ENCODE peak calls at places on chromosomes 13 and 19, in eight cellular contexts. One of them, this sample, is unnamed.

GRCh38 chr19:29255912-29256311 is 43.0 kb upstream of the UQCRFS1 start:
- DNase-seq in AG04450: no peak
- DNase-seq in germinal center: no peak
- DNase-seq in stimulated activated CD4-positive, alpha-beta T cell treated with anti-CD3 and anti-CD28 coated beads, TNF-alpha, amount 100 ng/mL, for 4 hours: no peak
- DNase-seq in SIG-M5: no peak
- DNase-seq in hypothalamus: no peak
- DNase-seq in nephron progenitor cell: no peak
- DNase-seq in activated CD4-positive, CD25-positive, alpha-beta regulatory T cell treated with anti-CD3 and anti-CD28 coated beads, Interleukin-2, amount 50 U/mL, for 72 hours: no peak
- DNase-seq in this sample: no peak

GRCh38 chr19:1935484-1936208 is 5.3 kb upstream of the CSNK1G2 start:
- DNase-seq in AG04450: no peak
- DNase-seq in germinal center: peak; percentile 31
- DNase-seq in stimulated activated CD4-positive, alpha-beta T cell treated with anti-CD3 and anti-CD28 coated beads, TNF-alpha, amount 100 ng/mL, for 4 hours: no peak
- DNase-seq in SIG-M5: no peak
- DNase-seq in hypothalamus: peak; percentile 41
- DNase-seq in nephron progenitor cell: no peak
- DNase-seq in activated CD4-positive, CD25-positive, alpha-beta regulatory T cell treated with anti-CD3 and anti-CD28 coated beads, Interleukin-2, amount 50 U/mL, for 72 hours: no peak
- DNase-seq in this sample: no peak

GRCh38 chr19:44539236-44539819 is 9.9 kb upstream of the CEACAM20 start:
- DNase-seq in AG04450: no peak
- DNase-seq in germinal center: no peak
- DNase-seq in stimulated activated CD4-positive, alpha-beta T cell treated with anti-CD3 and anti-CD28 coated beads, TNF-alpha, amount 100 ng/mL, for 4 hours: no peak
- DNase-seq in SIG-M5: no peak
- DNase-seq in hypothalamus: no peak
- DNase-seq in nephron progenitor cell: no peak
- DNase-seq in activated CD4-positive, CD25-positive, alpha-beta regulatory T cell treated with anti-CD3 and anti-CD28 coated beads, Interleukin-2, amount 50 U/mL, for 72 hours: no peak
- DNase-seq in this sample: no peak

GRCh38 chr13:111476197-111476596 is 155.8 kb downstream of the TEX29 start:
- DNase-seq in AG04450: no peak
- DNase-seq in germinal center: no peak
- DNase-seq in stimulated activated CD4-positive, alpha-beta T cell treated with anti-CD3 and anti-CD28 coated beads, TNF-alpha, amount 100 ng/mL, for 4 hours: no peak
- DNase-seq in SIG-M5: no peak
- DNase-seq in hypothalamus: no peak
- DNase-seq in nephron progenitor cell: no peak
- DNase-seq in activated CD4-positive, CD25-positive, alpha-beta regulatory T cell treated with anti-CD3 and anti-CD28 coated beads, Interleukin-2, amount 50 U/mL, for 72 hours: no peak
- DNase-seq in this sample: no peak

GRCh38 chr13:26895081-26895807 is 134.7 kb upstream of the GPR12 start:
- DNase-seq in AG04450: no peak
- DNase-seq in germinal center: no peak
- DNase-seq in stimulated activated CD4-positive, alpha-beta T cell treated with anti-CD3 and anti-CD28 coated beads, TNF-alpha, amount 100 ng/mL, for 4 hours: no peak
- DNase-seq in SIG-M5: no peak
- DNase-seq in hypothalamus: no peak
- DNase-seq in nephron progenitor cell: no peak
- DNase-seq in activated CD4-positive, CD25-positive, alpha-beta regulatory T cell treated with anti-CD3 and anti-CD28 coated beads, Interleukin-2, amount 50 U/mL, for 72 hours: no peak
- DNase-seq in this sample: no peak

GRCh38 chr19:18117692-18118378 is 20.3 kb downstream of the MAST3 start:
- DNase-seq in AG04450: no peak
- DNase-seq in germinal center: peak; percentile 99
- DNase-seq in stimulated activated CD4-positive, alpha-beta T cell treated with anti-CD3 and anti-CD28 coated beads, TNF-alpha, amount 100 ng/mL, for 4 hours: peak; percentile 93
- DNase-seq in SIG-M5: no peak
- DNase-seq in hypothalamus: peak; percentile 89
- DNase-seq in nephron progenitor cell: peak; percentile 98
- DNase-seq in activated CD4-positive, CD25-positive, alpha-beta regulatory T cell treated with anti-CD3 and anti-CD28 coated beads, Interleukin-2, amount 50 U/mL, for 72 hours: peak; percentile 97
- DNase-seq in this sample: peak; percentile 97

GRCh38 chr19:18710986-18711751 is 27.7 kb downstream of the CRTC1 start:
- DNase-seq in AG04450: peak; percentile 38
- DNase-seq in germinal center: no peak
- DNase-seq in stimulated activated CD4-positive, alpha-beta T cell treated with anti-CD3 and anti-CD28 coated beads, TNF-alpha, amount 100 ng/mL, for 4 hours: no peak
- DNase-seq in SIG-M5: no peak
- DNase-seq in hypothalamus: no peak
- DNase-seq in nephron progenitor cell: no peak
- DNase-seq in activated CD4-positive, CD25-positive, alpha-beta regulatory T cell treated with anti-CD3 and anti-CD28 coated beads, Interleukin-2, amount 50 U/mL, for 72 hours: no peak
- DNase-seq in this sample: no peak

GRCh38 chr13:57631607-57632275 is at the start of gene PCDH17:
- DNase-seq in AG04450: no peak
- DNase-seq in germinal center: no peak
- DNase-seq in stimulated activated CD4-positive, alpha-beta T cell treated with anti-CD3 and anti-CD28 coated beads, TNF-alpha, amount 100 ng/mL, for 4 hours: no peak
- DNase-seq in SIG-M5: no peak
- DNase-seq in hypothalamus: peak; percentile 50
- DNase-seq in nephron progenitor cell: peak; percentile 50
- DNase-seq in activated CD4-positive, CD25-positive, alpha-beta regulatory T cell treated with anti-CD3 and anti-CD28 coated beads, Interleukin-2, amount 50 U/mL, for 72 hours: no peak
- DNase-seq in this sample: no peak

GRCh38 chr13:109145631-109146030 is 516.2 kb downstream of the MYO16 start:
- DNase-seq in AG04450: peak; percentile 44
- DNase-seq in germinal center: peak; percentile 41
- DNase-seq in stimulated activated CD4-positive, alpha-beta T cell treated with anti-CD3 and anti-CD28 coated beads, TNF-alpha, amount 100 ng/mL, for 4 hours: no peak
- DNase-seq in SIG-M5: no peak
- DNase-seq in hypothalamus: no peak
- DNase-seq in nephron progenitor cell: peak; percentile 28
- DNase-seq in activated CD4-positive, CD25-positive, alpha-beta regulatory T cell treated with anti-CD3 and anti-CD28 coated beads, Interleukin-2, amount 50 U/mL, for 72 hours: no peak
- DNase-seq in this sample: no peak

GRCh38 chr13:27132538-27132937 is 39.1 kb downstream of the USP12 start:
- DNase-seq in AG04450: no peak
- DNase-seq in germinal center: no peak
- DNase-seq in stimulated activated CD4-positive, alpha-beta T cell treated with anti-CD3 and anti-CD28 coated beads, TNF-alpha, amount 100 ng/mL, for 4 hours: no peak
- DNase-seq in SIG-M5: no peak
- DNase-seq in hypothalamus: no peak
- DNase-seq in nephron progenitor cell: no peak
- DNase-seq in activated CD4-positive, CD25-positive, alpha-beta regulatory T cell treated with anti-CD3 and anti-CD28 coated beads, Interleukin-2, amount 50 U/mL, for 72 hours: no peak
- DNase-seq in this sample: peak; percentile 24

GRCh38 chr19:38699647-38700349 is 44.5 kb downstream of the CAPN12 start:
- DNase-seq in AG04450: no peak
- DNase-seq in germinal center: no peak
- DNase-seq in stimulated activated CD4-positive, alpha-beta T cell treated with anti-CD3 and anti-CD28 coated beads, TNF-alpha, amount 100 ng/mL, for 4 hours: no peak
- DNase-seq in SIG-M5: no peak
- DNase-seq in hypothalamus: no peak
- DNase-seq in nephron progenitor cell: no peak
- DNase-seq in activated CD4-positive, CD25-positive, alpha-beta regulatory T cell treated with anti-CD3 and anti-CD28 coated beads, Interleukin-2, amount 50 U/mL, for 72 hours: no peak
- DNase-seq in this sample: no peak

This sample was measured in stimulated activated effector memory CD8-positive, alpha-beta T cell treated with anti-CD3 and anti-CD28 coated beads, Interleukin-12 subunit alpha, Interleukin-12 subunit beta, amount 100 ng/mL, for 72 hours.